ENCODE peak calls at places on chromosomes 2 and 18, in nine cellular contexts. One of them, this sample, is unnamed.

GRCh38 chr2:227703961-227704360 is 13.9 kb downstream of the SLC19A3 start:
- DNase-seq in cardiac muscle cell: peak
- DNase-seq in mucosa of descending colon: no peak
- DNase-seq in left ventricle myocardium inferior: no peak
- DNase-seq in colonic mucosa: no peak
- DNase-seq in transverse colon: no peak
- DNase-seq in SK-N-SH: no peak
- DNase-seq in stomach: no peak
- DNase-seq in cardiac fibroblast: peak
- DNase-seq in this sample: peak

GRCh38 chr2:164903944-164904343 is 51.4 kb downstream of the SLC38A11 start:
- DNase-seq in colonic mucosa: no peak
- DNase-seq in mucosa of descending colon: no peak
- DNase-seq in transverse colon: no peak
- DNase-seq in cardiac fibroblast: no peak
- DNase-seq in SK-N-SH: no peak
- DNase-seq in cardiac muscle cell: peak
- DNase-seq in stomach: peak
- DNase-seq in left ventricle myocardium inferior: no peak
- DNase-seq in this sample: no peak

GRCh38 chr2:168976034-168976654 is 55.0 kb downstream of the ABCB11 start:
- DNase-seq in SK-N-SH: no peak
- DNase-seq in cardiac muscle cell: no peak
- DNase-seq in colonic mucosa: no peak
- DNase-seq in cardiac fibroblast: no peak
- DNase-seq in mucosa of descending colon: no peak
- DNase-seq in transverse colon: no peak
- DNase-seq in stomach: no peak
- DNase-seq in left ventricle myocardium inferior: no peak
- DNase-seq in this sample: no peak

GRCh38 chr2:203720011-203720410 is 13.6 kb downstream of the CD28 start:
- DNase-seq in cardiac fibroblast: no peak
- DNase-seq in SK-N-SH: no peak
- DNase-seq in stomach: no peak
- DNase-seq in left ventricle myocardium inferior: no peak
- DNase-seq in transverse colon: no peak
- DNase-seq in colonic mucosa: no peak
- DNase-seq in mucosa of descending colon: no peak
- DNase-seq in cardiac muscle cell: no peak
- DNase-seq in this sample: no peak

GRCh38 chr2:196181484-196181883 is 10.1 kb upstream of the STK17B start:
- DNase-seq in colonic mucosa: no peak
- DNase-seq in mucosa of descending colon: no peak
- DNase-seq in transverse colon: no peak
- DNase-seq in left ventricle myocardium inferior: no peak
- DNase-seq in SK-N-SH: no peak
- DNase-seq in cardiac fibroblast: no peak
- DNase-seq in stomach: no peak
- DNase-seq in cardiac muscle cell: no peak
- DNase-seq in this sample: no peak

GRCh38 chr2:75870133-75870532 is 159.4 kb upstream of the GCFC2 start:
- DNase-seq in stomach: no peak
- DNase-seq in colonic mucosa: no peak
- DNase-seq in mucosa of descending colon: no peak
- DNase-seq in SK-N-SH: no peak
- DNase-seq in cardiac muscle cell: no peak
- DNase-seq in left ventricle myocardium inferior: no peak
- DNase-seq in cardiac fibroblast: no peak
- DNase-seq in transverse colon: no peak
- DNase-seq in this sample: no peak

GRCh38 chr18:12441475-12442035 is 33.8 kb downstream of the PRELID3A start:
- DNase-seq in stomach: no peak
- DNase-seq in transverse colon: no peak
- DNase-seq in SK-N-SH: peak
- DNase-seq in left ventricle myocardium inferior: no peak
- DNase-seq in cardiac muscle cell: no peak
- DNase-seq in colonic mucosa: no peak
- DNase-seq in mucosa of descending colon: no peak
- DNase-seq in cardiac fibroblast: no peak
- DNase-seq in this sample: no peak

GRCh38 chr2:204452464-204453023 is 92.7 kb upstream of the PARD3B start:
- DNase-seq in cardiac muscle cell: peak
- DNase-seq in cardiac fibroblast: peak
- DNase-seq in left ventricle myocardium inferior: no peak
- DNase-seq in colonic mucosa: peak
- DNase-seq in SK-N-SH: no peak
- DNase-seq in transverse colon: peak
- DNase-seq in mucosa of descending colon: no peak
- DNase-seq in stomach: no peak
- DNase-seq in this sample: peak

GRCh38 chr2:240325006-240325653 is 110.3 kb upstream of the GPC1 start:
- DNase-seq in stomach: no peak
- DNase-seq in cardiac muscle cell: no peak
- DNase-seq in left ventricle myocardium inferior: no peak
- DNase-seq in SK-N-SH: no peak
- DNase-seq in cardiac fibroblast: no peak
- DNase-seq in mucosa of descending colon: no peak
- DNase-seq in transverse colon: no peak
- DNase-seq in colonic mucosa: no peak
- DNase-seq in this sample: peak

GRCh38 chr2:197198890-197199289 is 111.7 kb downstream of the ANKRD44 start:
- DNase-seq in transverse colon: peak
- DNase-seq in SK-N-SH: peak
- DNase-seq in mucosa of descending colon: peak
- DNase-seq in stomach: peak
- DNase-seq in cardiac muscle cell: peak
- DNase-seq in colonic mucosa: peak
- DNase-seq in left ventricle myocardium inferior: peak
- DNase-seq in cardiac fibroblast: peak
- DNase-seq in this sample: no peak

GRCh38 chr2:38515155-38516074 is 87.3 kb downstream of the HNRNPLL start:
- DNase-seq in SK-N-SH: no peak
- DNase-seq in cardiac muscle cell: peak
- DNase-seq in transverse colon: peak
- DNase-seq in mucosa of descending colon: no peak
- DNase-seq in stomach: peak
- DNase-seq in colonic mucosa: no peak
- DNase-seq in cardiac fibroblast: peak
- DNase-seq in left ventricle myocardium inferior: peak
- DNase-seq in this sample: peak

GRCh38 chr2:73999881-74000597 is 15.3 kb downstream of the TET3 start:
- DNase-seq in stomach: no peak
- DNase-seq in cardiac muscle cell: peak
- DNase-seq in colonic mucosa: peak
- DNase-seq in SK-N-SH: no peak
- DNase-seq in mucosa of descending colon: no peak
- DNase-seq in cardiac fibroblast: peak
- DNase-seq in left ventricle myocardium inferior: no peak
- DNase-seq in transverse colon: peak
- DNase-seq in this sample: no peak

GRCh38 chr2:232498452-232498851 is 10.8 kb upstream of the ECEL1 start:
- DNase-seq in transverse colon: no peak
- DNase-seq in cardiac fibroblast: no peak
- DNase-seq in cardiac muscle cell: no peak
- DNase-seq in colonic mucosa: no peak
- DNase-seq in SK-N-SH: no peak
- DNase-seq in mucosa of descending colon: no peak
- DNase-seq in left ventricle myocardium inferior: no peak
- DNase-seq in stomach: no peak
- DNase-seq in this sample: no peak

GRCh38 chr2:237977380-237977779 is 10.6 kb downstream of the UBE2F start:
- DNase-seq in cardiac muscle cell: no peak
- DNase-seq in stomach: no peak
- DNase-seq in colonic mucosa: no peak
- DNase-seq in transverse colon: no peak
- DNase-seq in SK-N-SH: no peak
- DNase-seq in cardiac fibroblast: no peak
- DNase-seq in left ventricle myocardium inferior: no peak
- DNase-seq in mucosa of descending colon: no peak
- DNase-seq in this sample: no peak

GRCh38 chr18:40006553-40007073 is 1948.4 kb upstream of the PIK3C3 start:
- DNase-seq in mucosa of descending colon: no peak
- DNase-seq in cardiac muscle cell: no peak
- DNase-seq in stomach: no peak
- DNase-seq in cardiac fibroblast: no peak
- DNase-seq in transverse colon: no peak
- DNase-seq in SK-N-SH: no peak
- DNase-seq in colonic mucosa: no peak
- DNase-seq in left ventricle myocardium inferior: no peak
- DNase-seq in this sample: no peak

GRCh38 chr18:51490860-51491259 is 293.4 kb upstream of the MEX3C start:
- DNase-seq in stomach: no peak
- DNase-seq in SK-N-SH: no peak
- DNase-seq in transverse colon: no peak
- DNase-seq in mucosa of descending colon: no peak
- DNase-seq in cardiac fibroblast: no peak
- DNase-seq in colonic mucosa: no peak
- DNase-seq in left ventricle myocardium inferior: no peak
- DNase-seq in cardiac muscle cell: no peak
- DNase-seq in this sample: no peak

GRCh38 chr2:79936715-79937114 is 367.8 kb downstream of the LRRTM1 start:
- DNase-seq in cardiac fibroblast: no peak
- DNase-seq in left ventricle myocardium inferior: no peak
- DNase-seq in cardiac muscle cell: no peak
- DNase-seq in stomach: no peak
- DNase-seq in transverse colon: no peak
- DNase-seq in SK-N-SH: no peak
- DNase-seq in mucosa of descending colon: no peak
- DNase-seq in colonic mucosa: no peak
- DNase-seq in this sample: no peak

GRCh38 chr18:30376515-30376914 is 666.0 kb downstream of the DSC3 start:
- DNase-seq in cardiac muscle cell: no peak
- DNase-seq in stomach: no peak
- DNase-seq in SK-N-SH: no peak
- DNase-seq in colonic mucosa: no peak
- DNase-seq in left ventricle myocardium inferior: no peak
- DNase-seq in transverse colon: no peak
- DNase-seq in mucosa of descending colon: no peak
- DNase-seq in cardiac fibroblast: no peak
- DNase-seq in this sample: no peak
- TF ChIP-seq CTCF in cardiac muscle cell: no peak
- TF ChIP-seq CTCF in stomach: no peak
- TF ChIP-seq CTCF in SK-N-SH: peak
- TF ChIP-seq CTCF in colonic mucosa: no peak
- TF ChIP-seq CTCF in left ventricle myocardium inferior: no peak
- TF ChIP-seq CTCF in transverse colon: no peak
- TF ChIP-seq CTCF in mucosa of descending colon: no peak
- TF ChIP-seq CTCF in cardiac fibroblast: no peak
- TF ChIP-seq CTCF in this sample: no peak

DNA sequence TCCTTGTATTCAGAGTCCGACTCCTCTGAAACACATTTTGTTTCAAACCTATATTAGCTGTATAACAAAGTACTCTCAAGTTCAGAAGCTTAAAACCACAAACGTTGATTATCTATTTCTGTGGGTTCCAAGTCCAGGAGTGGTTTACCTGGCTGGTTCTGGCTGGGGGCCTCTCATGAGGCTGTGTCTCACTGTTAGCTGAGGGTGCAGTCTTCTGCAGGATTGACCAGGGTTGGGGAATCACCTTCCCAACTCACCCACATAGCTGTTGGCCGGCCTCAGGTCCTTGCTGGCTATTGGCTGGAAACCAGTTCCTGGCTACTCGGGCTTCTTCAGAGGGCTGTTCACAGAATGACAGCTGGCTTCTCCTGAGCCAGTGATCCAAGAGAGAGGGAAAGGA is 18.0 kb upstream of the ATIC start:
- DNase-seq in transverse colon: no peak
- DNase-seq in SK-N-SH: no peak
- DNase-seq in left ventricle myocardium inferior: no peak
- DNase-seq in colonic mucosa: no peak
- DNase-seq in cardiac muscle cell: no peak
- DNase-seq in stomach: peak
- DNase-seq in cardiac fibroblast: no peak
- DNase-seq in mucosa of descending colon: no peak
- DNase-seq in this sample: no peak
- H3K4me3 ChIP-seq in transverse colon: no peak
- H3K4me3 ChIP-seq in SK-N-SH: no peak
- H3K4me3 ChIP-seq in left ventricle myocardium inferior: no peak
- H3K4me3 ChIP-seq in colonic mucosa: no peak
- H3K4me3 ChIP-seq in cardiac muscle cell: no peak
- H3K4me3 ChIP-seq in stomach: no peak
- H3K4me3 ChIP-seq in cardiac fibroblast: no peak
- H3K4me3 ChIP-seq in mucosa of descending colon: no peak
- H3K4me3 ChIP-seq in this sample: no peak

DNA sequence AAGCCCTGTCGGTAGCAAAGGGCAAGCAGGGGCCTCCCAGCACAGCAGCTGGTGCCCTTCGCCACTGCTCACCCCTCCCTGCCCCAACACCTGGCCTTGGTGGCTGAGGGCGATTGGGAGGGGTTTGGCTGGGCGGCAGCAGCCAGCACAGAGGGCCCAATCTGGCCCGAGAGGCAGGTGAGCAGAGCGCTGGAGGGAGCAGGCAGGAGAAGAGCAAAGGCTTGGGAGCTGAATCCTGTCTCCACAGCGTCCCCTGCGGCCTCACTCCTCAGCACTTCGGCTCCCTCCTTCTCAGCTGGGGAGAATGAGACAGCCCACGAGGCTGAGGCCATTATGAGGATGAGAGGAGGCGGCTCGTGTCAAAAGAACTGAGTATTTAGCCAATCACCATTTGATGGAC is 74.9 kb upstream of the TAF1B start:
- DNase-seq in colonic mucosa: no peak
- DNase-seq in mucosa of descending colon: no peak
- DNase-seq in cardiac muscle cell: no peak
- DNase-seq in cardiac fibroblast: no peak
- DNase-seq in SK-N-SH: no peak
- DNase-seq in stomach: no peak
- DNase-seq in left ventricle myocardium inferior: no peak
- DNase-seq in transverse colon: peak
- DNase-seq in this sample: no peak
- TF ChIP-seq CTCF in colonic mucosa: peak
- TF ChIP-seq CTCF in mucosa of descending colon: no peak
- TF ChIP-seq CTCF in cardiac muscle cell: no peak
- TF ChIP-seq CTCF in cardiac fibroblast: no peak
- TF ChIP-seq CTCF in SK-N-SH: no peak
- TF ChIP-seq CTCF in stomach: no peak
- TF ChIP-seq CTCF in left ventricle myocardium inferior: peak
- TF ChIP-seq CTCF in transverse colon: peak
- TF ChIP-seq CTCF in this sample: no peak

DNA sequence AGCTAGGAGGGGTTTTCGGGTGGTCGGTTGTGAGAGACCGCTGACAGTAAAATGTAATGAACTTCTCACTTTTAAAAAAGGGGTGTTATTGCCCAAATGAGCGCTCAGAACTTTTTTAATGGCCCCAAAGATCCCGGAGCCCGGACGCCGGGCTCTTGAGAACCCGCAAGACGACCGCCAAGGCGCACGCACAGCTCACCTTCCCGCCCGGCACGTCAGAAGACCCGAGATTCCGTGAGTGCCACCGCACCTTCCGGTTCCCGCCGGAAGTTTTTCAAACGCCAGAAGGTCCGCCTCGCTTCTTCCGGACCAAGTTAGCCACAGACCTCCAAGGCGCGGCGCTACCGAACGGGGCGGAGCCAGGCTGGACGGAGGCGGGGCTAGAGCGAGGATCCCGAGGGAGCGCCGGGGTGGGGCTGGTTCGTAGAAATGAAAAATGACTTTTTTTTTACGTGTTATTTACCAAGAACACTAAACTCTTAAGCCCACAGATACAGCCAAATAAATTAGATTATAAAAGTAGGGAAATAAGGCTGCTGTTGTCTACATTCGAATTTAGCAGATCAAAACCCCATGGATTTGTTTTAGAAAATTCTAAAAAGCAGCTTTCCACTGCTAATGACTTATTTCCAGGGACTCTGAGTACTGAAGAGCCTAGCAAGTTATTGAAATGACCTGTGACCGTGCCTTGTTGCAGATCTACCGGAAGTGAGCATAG is at the start of gene SRBD1:
- DNase-seq in SK-N-SH: peak
- DNase-seq in colonic mucosa: peak
- DNase-seq in mucosa of descending colon: peak
- DNase-seq in cardiac fibroblast: peak
- DNase-seq in left ventricle myocardium inferior: peak
- DNase-seq in stomach: peak
- DNase-seq in transverse colon: peak
- DNase-seq in cardiac muscle cell: peak
- DNase-seq in this sample: peak
- H3K4me3 ChIP-seq in SK-N-SH: peak
- H3K4me3 ChIP-seq in colonic mucosa: peak
- H3K4me3 ChIP-seq in mucosa of descending colon: peak
- H3K4me3 ChIP-seq in cardiac fibroblast: peak
- H3K4me3 ChIP-seq in left ventricle myocardium inferior: peak
- H3K4me3 ChIP-seq in stomach: peak
- H3K4me3 ChIP-seq in transverse colon: peak
- H3K4me3 ChIP-seq in cardiac muscle cell: peak
- H3K4me3 ChIP-seq in this sample: peak